ENCODE peak calls at places on chromosomes 12 and 14, in five cellular contexts. G is colonic mucosa; W is tibial nerve; O is lower lobe of right lung; C is CD8-positive, alpha-beta memory T cell. M is an unnamed sample. For H3K4me1, the result is how much of the 10 kb centered on the place peaks cover.

GRCh38 chr12:95637010-95637409 is 85.7 kb upstream of the USP44 start:
- DNase-seq in G (no peak), W (no peak), O (no peak), C (no peak), M (no peak)

GRCh38 chr12:91887957-91888356 is 257.7 kb downstream of the BTG1 start:
- DNase-seq in G (no peak), W (no peak), O (no peak), C (no peak), M (no peak)

GRCh38 chr12:52041695-52042123 is 9.5 kb upstream of the NR4A1 start:
- DNase-seq in G (no peak), W (no peak), O (no peak), C (no peak), M (no peak)

GRCh38 chr12:110585231-110585799 is 2.2 kb upstream of the PPTC7 start:
- DNase-seq in G (no peak), W (no peak), O (no peak), C (no peak), M (no peak)

GRCh38 chr14:77372304-77372841 is 4.5 kb downstream of the TMED8 start:
- DNase-seq in G (no peak), W (no peak), O (no peak), C (no peak), M (no peak)

GRCh38 chr14:99300190-99300589 is 28.2 kb upstream of the BCL11B start:
- DNase-seq in G (no peak), W (no peak), O (no peak), C (no peak), M (no peak)

GRCh38 chr14:64442300-64442988 is 22.9 kb upstream of the AKAP5 start:
- DNase-seq in G (no peak), W (no peak), O (no peak), C (no peak), M (no peak)

GRCh38 chr14:104429291-104429861 is 150.2 kb upstream of the C14orf180 start:
- DNase-seq in G (no peak), W (no peak), O (peak), C (no peak), M (no peak)

GRCh38 chr14:77892381-77892871 is 92.5 kb downstream of the ADCK1 start:
- DNase-seq in G (no peak), W (no peak), O (no peak), C (no peak), M (no peak)

GRCh38 chr12:10194160-10194559 is 15.3 kb downstream of the TMEM52B start:
- DNase-seq in G (no peak), W (no peak), O (no peak), C (no peak), M (no peak)

GRCh38 chr12:124560519-124560918 is 6.9 kb downstream of the NCOR2 start:
- DNase-seq in G (no peak), W (no peak), O (no peak), C (no peak), M (no peak)

GRCh38 chr12:49537709-49538601 is 875 bp upstream of the KCNH3 start:
- DNase-seq in G (no peak), W (no peak), O (no peak), C (no peak), M (no peak)

GRCh38 chr14:55968741-55969140 is 149.5 kb upstream of the PELI2 start:
- DNase-seq in G (no peak), W (no peak), O (no peak), C (no peak), M (no peak)

GRCh38 chr14:34875031-34875922 is at the start of gene BAZ1A:
- DNase-seq in G (peak), W (peak), O (peak), C (peak), M (peak)

GRCh38 chr12:130331146-130331545 is 6.5 kb upstream of the PIWIL1 start:
- DNase-seq in G (no peak), W (no peak), O (no peak), C (no peak), M (no peak)

GRCh38 chr12:26162905-26163304 is 32.5 kb upstream of the SSPN start:
- DNase-seq in G (no peak), W (no peak), O (no peak), C (no peak), M (no peak)

GRCh38 chr14:33964599-33965317 is 13.9 kb upstream of the EGLN3 start:
- DNase-seq in G (no peak), W (no peak), O (no peak), C (no peak), M (no peak)

GRCh38 chr12:101299931-101300330 is 20.0 kb downstream of the UTP20 start:
- DNase-seq in G (no peak), W (no peak), O (no peak), C (no peak), M (no peak)

GRCh38 chr12:728781-729180 is 23.6 kb upstream of the WNK1 start:
- DNase-seq in G (no peak), W (no peak), O (no peak), C (no peak), M (no peak)

GRCh38 chr12:89073027-89073398 is 279.3 kb downstream of the DUSP6 start:
- DNase-seq in G (no peak), W (no peak), O (no peak), C (no peak), M (no peak)

GRCh38 chr14:50062438-50063039 is 53.8 kb downstream of the VCPKMT start:
- DNase-seq in G (peak), W (no peak), O (no peak), C (peak), M (no peak)
- H3K4me1 ChIP-seq in G (under half), W (under half), O (under half), C (half or more), M (under half)

GRCh38 chr12:54416908-54417603 is 2.0 kb downstream of the ITGA5 start:
- DNase-seq in G (no peak), W (no peak), O (no peak), C (no peak), M (no peak)
- H3K4me1 ChIP-seq in G (under half), W (under half), O (half or more), C (half or more), M (under half)

DNA sequence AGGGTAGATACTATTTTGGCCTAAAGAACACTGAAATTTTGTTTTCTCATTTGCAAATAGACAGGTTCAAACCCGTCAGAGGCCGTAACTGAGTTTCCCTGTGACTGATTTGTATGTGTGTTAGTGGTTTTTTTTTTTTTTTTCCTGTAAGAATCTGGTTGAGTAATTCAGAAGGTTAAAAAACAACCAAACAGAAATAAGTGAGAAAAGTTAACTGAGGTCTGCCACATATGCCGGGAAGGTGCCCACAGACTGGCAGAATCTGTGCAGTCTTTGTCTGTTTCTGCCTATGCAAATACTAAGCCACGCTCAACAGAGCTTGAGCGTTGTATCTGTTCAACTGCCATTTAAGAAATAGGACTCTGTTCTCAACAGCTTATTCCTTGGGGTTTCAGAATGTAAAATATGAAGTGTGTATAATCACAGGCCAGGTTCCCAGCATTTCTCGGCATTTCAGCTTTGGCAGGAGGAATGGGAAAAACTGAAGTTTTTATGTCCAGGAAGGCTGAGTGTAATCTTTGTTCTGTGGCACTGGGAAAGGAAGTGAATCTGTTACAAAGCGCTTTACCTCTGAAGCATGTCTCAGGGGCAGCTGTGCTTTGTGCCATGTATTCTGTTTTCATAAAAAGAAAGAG is 181.9 kb downstream of the PRKCH start:
- DNase-seq in G (no peak), W (no peak), O (no peak), C (peak), M (no peak)
- H3K4me1 ChIP-seq in G (under half), W (under half), O (half or more), C (half or more), M (under half)

GRCh38 chr12:106131671-106132070 is 7.1 kb downstream of the NUAK1 start:
- DNase-seq in G (no peak), W (no peak), O (no peak), C (no peak), M (no peak)

GRCh38 chr12:106126441-106127288 is 12.1 kb downstream of the NUAK1 start:
- DNase-seq in G (no peak), W (no peak), O (no peak), C (no peak), M (no peak)

GRCh38 chr12:106127289-106128126 is 11.2 kb downstream of the NUAK1 start:
- DNase-seq in G (no peak), W (no peak), O (no peak), C (no peak), M (no peak)

GRCh38 chr12:106130474-106131113 is 8.2 kb downstream of the NUAK1 start:
- DNase-seq in G (no peak), W (no peak), O (no peak), C (no peak), M (no peak)

GRCh38 chr12:106128526-106129430 is 10.0 kb downstream of the NUAK1 start:
- DNase-seq in G (no peak), W (no peak), O (no peak), C (no peak), M (no peak)
- H3K4me1 ChIP-seq in G (under half), W (under half), O (half or more), C (under half), M (under half)

GRCh38 chr12:62716037-62716436 is 218.9 kb downstream of the PPM1H start:
- DNase-seq in G (no peak), W (no peak), O (no peak), C (no peak), M (no peak)
- H3K4me1 ChIP-seq in G (under half), W (under half), O (under half), C (under half), M (under half)

DNA sequence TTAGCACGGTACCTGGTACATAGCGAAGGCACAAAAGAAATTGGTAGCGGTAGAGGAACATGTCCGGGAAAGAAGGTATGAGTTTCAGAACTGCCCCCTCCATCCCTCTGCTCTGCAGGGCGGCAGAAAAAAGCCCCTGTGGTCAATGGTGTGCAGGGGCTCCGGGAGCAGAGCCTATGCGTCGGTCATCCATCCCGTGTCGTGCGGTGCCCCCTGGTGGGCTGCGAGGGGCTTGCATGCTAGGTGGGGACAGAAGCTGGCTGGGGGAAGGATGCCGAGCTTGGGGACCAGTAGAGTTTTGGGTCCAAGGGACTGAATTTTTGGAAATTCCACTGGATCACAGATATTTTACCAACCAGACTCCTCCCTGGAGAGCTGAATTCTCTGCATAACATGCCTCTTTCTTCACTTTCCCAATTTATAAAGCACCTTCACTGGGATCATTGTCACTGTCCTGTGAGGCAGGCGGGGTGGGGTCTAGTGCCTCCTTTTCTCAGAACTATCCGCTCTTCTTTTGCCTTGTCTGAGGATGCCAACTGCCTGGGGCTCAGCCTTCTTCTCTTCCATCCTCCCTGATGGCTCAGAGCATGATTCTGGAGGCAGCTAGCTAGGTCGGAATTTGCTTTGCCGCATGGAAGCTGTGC is 148.7 kb downstream of the SMOC1 start:
- DNase-seq in G (peak), W (peak), O (peak), C (peak), M (peak)
- H3K4me1 ChIP-seq in G (under half), W (under half), O (under half), C (under half), M (under half)

GRCh38 chr12:104466694-104467345 is 10.1 kb downstream of the CHST11 start:
- DNase-seq in G (no peak), W (no peak), O (no peak), C (no peak), M (no peak)
- H3K4me1 ChIP-seq in G (under half), W (under half), O (half or more), C (half or more), M (under half)

DNA sequence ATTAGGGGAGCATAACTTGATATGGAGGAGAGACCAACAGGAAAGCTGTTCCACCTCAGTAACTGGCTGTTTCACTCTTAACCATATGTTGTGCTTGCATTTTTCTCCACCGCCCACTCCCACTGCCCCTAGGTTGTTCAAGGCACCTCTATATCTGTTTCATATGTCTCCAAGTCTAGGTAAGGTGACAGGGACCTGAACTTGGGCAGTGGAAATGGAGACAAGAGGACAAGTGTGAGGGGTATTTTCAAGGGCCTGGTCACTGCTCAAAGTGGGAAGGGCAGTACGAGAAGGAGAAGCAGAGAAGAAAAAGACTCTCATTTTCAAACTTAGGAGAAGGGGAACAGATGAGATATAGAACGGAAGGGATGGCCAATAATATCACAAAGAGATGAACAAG is 3.1 kb downstream of the SLC38A1 start:
- DNase-seq in G (no peak), W (no peak), O (no peak), C (no peak), M (no peak)
- H3K4me1 ChIP-seq in G (under half), W (under half), O (under half), C (half or more), M (under half)